ENCODE peak calls at places on chromosomes 16 and 17, in five cellular contexts. One of them, this sample, is unnamed.

GRCh38 chr17:31842416-31843381 is 16.3 kb downstream of the COPRS start:
- DNase-seq in astrocyte: peak; percentile 64
- DNase-seq in psoas muscle: peak; percentile 76
- DNase-seq in neural progenitor cell: peak; percentile 88
- DNase-seq in IMR-90: peak; percentile 77
- DNase-seq in this sample: no peak

GRCh38 chr17:57512258-57512657 is 232.8 kb downstream of the CCDC182 start:
- DNase-seq in neural progenitor cell: no peak
- DNase-seq in astrocyte: no peak
- DNase-seq in IMR-90: no peak
- DNase-seq in psoas muscle: no peak
- DNase-seq in this sample: no peak

GRCh38 chr16:89564476-89565255 is 4.2 kb downstream of the RPL13 start:
- DNase-seq in psoas muscle: no peak
- DNase-seq in neural progenitor cell: peak; percentile 63
- DNase-seq in astrocyte: no peak
- DNase-seq in IMR-90: no peak
- DNase-seq in this sample: no peak

GRCh38 chr16:58654456-58655214 is 25.0 kb upstream of the CNOT1 start:
- DNase-seq in psoas muscle: no peak
- DNase-seq in IMR-90: no peak
- DNase-seq in astrocyte: no peak
- DNase-seq in neural progenitor cell: no peak
- DNase-seq in this sample: no peak

GRCh38 chr16:56643080-56643778 is 4.8 kb downstream of the MT1A start:
- DNase-seq in IMR-90: no peak
- DNase-seq in neural progenitor cell: peak; percentile 59
- DNase-seq in psoas muscle: peak; percentile 83
- DNase-seq in astrocyte: peak; percentile 17
- DNase-seq in this sample: no peak

GRCh38 chr16:4489030-4489429 is 12.8 kb downstream of the HMOX2 start:
- DNase-seq in psoas muscle: no peak
- DNase-seq in astrocyte: peak; percentile 95
- DNase-seq in neural progenitor cell: no peak
- DNase-seq in IMR-90: peak; percentile 90
- DNase-seq in this sample: no peak

GRCh38 chr16:35798885-35799426 is 2339.5 kb downstream of the TP53TG3F start:
- DNase-seq in IMR-90: no peak
- DNase-seq in psoas muscle: no peak
- DNase-seq in neural progenitor cell: no peak
- DNase-seq in astrocyte: no peak
- DNase-seq in this sample: no peak

GRCh38 chr16:58306327-58306726 is 11.5 kb upstream of the PRSS54 start:
- DNase-seq in neural progenitor cell: no peak
- DNase-seq in astrocyte: peak; percentile 6
- DNase-seq in psoas muscle: no peak
- DNase-seq in IMR-90: peak; percentile 24
- DNase-seq in this sample: no peak

GRCh38 chr17:32854834-32855389 is 22.0 kb downstream of the MYO1D start:
- DNase-seq in IMR-90: no peak
- DNase-seq in psoas muscle: no peak
- DNase-seq in astrocyte: no peak
- DNase-seq in neural progenitor cell: no peak
- DNase-seq in this sample: no peak
- TF ChIP-seq CTCF in IMR-90: no peak
- TF ChIP-seq CTCF in psoas muscle: no peak
- TF ChIP-seq CTCF in astrocyte: no peak
- TF ChIP-seq CTCF in neural progenitor cell: no peak
- TF ChIP-seq CTCF in this sample: no peak

DNA sequence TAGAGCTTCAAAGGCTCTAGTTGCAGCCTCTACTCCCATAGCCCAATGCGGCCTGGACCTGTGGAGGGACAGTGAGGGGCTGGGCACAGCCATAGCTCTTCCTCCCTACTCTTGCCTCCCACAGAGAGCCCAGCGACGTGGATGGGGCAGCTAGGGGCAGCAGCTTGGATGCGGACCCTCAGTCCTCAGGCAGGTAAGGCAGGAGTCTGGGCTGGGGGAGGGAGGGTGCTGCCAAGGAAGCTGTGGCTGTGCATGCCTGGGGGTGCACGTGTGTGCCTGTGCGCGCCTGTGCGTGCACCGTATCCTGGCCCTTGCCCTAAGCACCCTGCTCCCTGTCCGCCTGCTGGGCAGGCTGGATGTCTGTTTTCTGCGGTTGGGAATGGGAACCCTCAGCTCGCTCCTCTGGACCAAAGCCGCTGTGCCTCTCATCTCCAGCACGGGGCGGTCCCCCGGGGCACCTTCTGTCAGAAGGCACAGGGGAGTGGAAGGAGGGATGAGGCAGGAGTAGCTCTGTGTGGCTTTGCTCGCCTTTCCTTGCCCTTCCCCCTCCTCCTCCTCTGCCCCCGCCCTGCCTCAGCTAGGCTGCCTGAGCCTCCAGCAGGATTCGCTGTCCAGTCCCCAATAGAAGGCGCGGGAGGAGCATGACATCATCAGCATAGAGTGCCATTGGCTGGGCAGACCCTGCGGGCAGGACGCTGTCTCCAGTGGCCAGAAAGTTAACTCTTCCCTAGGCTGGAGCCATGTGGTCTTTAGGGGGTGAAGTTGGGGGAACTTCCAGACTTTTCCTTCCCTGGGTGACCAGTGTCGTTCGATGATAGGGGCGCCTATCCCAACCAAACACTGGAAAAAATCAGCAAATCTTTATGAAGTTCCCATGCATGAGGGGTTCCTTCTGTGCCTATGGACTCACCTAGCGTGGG is 797 bp downstream of the PRCD start:
- DNase-seq in neural progenitor cell: peak; percentile 96
- DNase-seq in astrocyte: peak; percentile 90
- DNase-seq in IMR-90: peak; percentile 94
- DNase-seq in psoas muscle: peak; percentile 96
- DNase-seq in this sample: peak; percentile 95
- H3K4me3 ChIP-seq in neural progenitor cell: peak overlapping the region; percentile 39
- H3K4me3 ChIP-seq in astrocyte: peak overlapping the region; percentile 47
- H3K4me3 ChIP-seq in IMR-90: peak overlapping the region; percentile 27
- H3K4me3 ChIP-seq in psoas muscle: peak overlapping the region; percentile 71
- H3K4me3 ChIP-seq in this sample: peak overlapping the region; percentile 22

DNA sequence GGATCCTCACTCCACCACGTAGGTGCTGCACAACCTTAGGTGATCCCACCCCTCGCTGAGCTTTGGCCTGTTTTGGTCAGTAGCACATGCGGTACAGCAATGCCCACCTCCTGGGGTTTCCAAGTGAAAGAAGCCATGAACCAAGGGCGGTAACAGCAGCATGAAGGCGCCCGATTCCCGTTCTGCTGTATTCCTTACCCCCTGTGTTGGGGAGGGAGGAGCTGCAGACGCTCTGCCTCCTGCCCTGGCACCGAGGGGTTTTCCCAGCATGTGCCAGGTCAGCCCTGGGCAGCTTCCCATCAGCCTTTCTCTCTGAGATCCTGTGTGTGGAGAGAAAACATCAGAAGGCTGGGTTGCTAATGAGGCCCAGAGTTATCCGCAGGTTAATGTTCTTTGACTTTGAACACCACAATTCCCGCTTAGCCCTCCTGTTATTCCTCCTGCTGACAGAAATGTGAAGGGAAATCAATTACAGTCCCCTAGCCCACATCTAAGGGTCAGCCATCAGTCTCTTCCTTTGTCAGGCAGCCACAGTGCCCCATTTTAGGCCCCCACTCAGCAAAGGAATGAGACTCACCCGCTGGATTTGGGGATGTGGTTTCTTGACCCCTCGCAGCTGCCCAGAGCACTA is 168.3 kb downstream of the KATNIP start:
- DNase-seq in IMR-90: no peak
- DNase-seq in astrocyte: no peak
- DNase-seq in neural progenitor cell: no peak
- DNase-seq in psoas muscle: peak; percentile 35
- DNase-seq in this sample: no peak
- TF ChIP-seq CTCF in IMR-90: no peak
- TF ChIP-seq CTCF in astrocyte: no peak
- TF ChIP-seq CTCF in neural progenitor cell: no peak
- TF ChIP-seq CTCF in psoas muscle: no peak
- TF ChIP-seq CTCF in this sample: no peak

DNA sequence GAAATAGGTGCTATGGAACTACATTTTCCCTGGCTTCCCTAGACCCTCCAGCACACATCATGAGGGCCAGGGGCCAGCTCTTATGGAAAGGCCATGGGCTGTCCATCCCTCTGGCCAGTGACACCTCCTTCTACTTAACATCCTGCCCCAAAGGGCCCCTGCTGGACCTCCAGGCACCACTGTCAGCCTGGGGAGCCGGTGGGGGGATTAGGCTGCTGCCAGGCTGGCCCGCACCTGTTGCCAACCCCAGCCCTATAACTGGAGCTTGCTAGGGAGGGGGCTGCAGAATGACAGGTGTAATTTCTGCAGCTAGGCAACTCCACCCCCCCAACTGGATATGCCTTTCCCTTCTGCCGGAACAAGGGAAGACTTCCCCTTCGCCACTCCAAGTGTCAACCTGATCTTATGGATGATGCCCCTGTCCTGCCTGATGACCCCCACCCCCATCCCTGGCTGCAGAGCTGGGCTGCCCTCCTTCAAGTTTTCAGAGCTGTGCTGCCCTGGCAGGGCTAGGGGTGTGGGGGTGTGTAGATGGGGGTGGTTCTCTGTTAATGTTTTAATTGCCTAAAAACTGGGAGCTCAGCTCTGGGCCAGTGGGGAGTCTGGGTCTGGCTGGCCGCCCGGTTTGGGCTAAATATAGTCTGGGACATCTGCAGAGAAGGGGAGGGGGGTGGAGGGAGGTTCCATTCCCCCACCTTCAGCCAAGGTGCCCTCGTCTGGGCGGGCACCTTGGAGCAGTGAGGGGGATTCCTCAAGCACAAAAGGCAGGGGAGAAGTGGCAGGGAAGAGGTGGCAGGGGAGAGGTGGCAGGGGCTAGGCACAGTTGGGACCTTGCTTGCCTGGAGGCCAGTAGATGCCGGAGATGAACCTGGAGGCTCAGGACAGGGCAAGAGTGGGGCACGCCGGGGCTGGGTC is 12.8 kb downstream of the RARA start:
- DNase-seq in IMR-90: no peak
- DNase-seq in astrocyte: no peak
- DNase-seq in neural progenitor cell: no peak
- DNase-seq in psoas muscle: peak; percentile 86
- DNase-seq in this sample: no peak
- H3K4me3 ChIP-seq in IMR-90: peak overlapping the region; percentile 14
- H3K4me3 ChIP-seq in astrocyte: peak overlapping the region; percentile 37
- H3K4me3 ChIP-seq in neural progenitor cell: no peak overlapping the region
- H3K4me3 ChIP-seq in psoas muscle: peak overlapping the region; percentile 95
- H3K4me3 ChIP-seq in this sample: peak overlapping the region; percentile 97

GRCh38 chr17:41880130-41880529 is 14.9 kb upstream of the KLHL11 start:
- DNase-seq in astrocyte: no peak
- DNase-seq in IMR-90: no peak
- DNase-seq in psoas muscle: no peak
- DNase-seq in neural progenitor cell: no peak
- DNase-seq in this sample: no peak

GRCh38 chr17:41891135-41892065 is 26.2 kb upstream of the KLHL11 start:
- DNase-seq in psoas muscle: no peak
- DNase-seq in neural progenitor cell: no peak
- DNase-seq in IMR-90: no peak
- DNase-seq in astrocyte: no peak
- DNase-seq in this sample: no peak

GRCh38 chr17:41888332-41888965 is 23.2 kb upstream of the KLHL11 start:
- DNase-seq in astrocyte: no peak
- DNase-seq in IMR-90: no peak
- DNase-seq in psoas muscle: no peak
- DNase-seq in neural progenitor cell: no peak
- DNase-seq in this sample: no peak

GRCh38 chr17:41882756-41883155 is 17.5 kb upstream of the KLHL11 start:
- DNase-seq in astrocyte: no peak
- DNase-seq in psoas muscle: no peak
- DNase-seq in IMR-90: no peak
- DNase-seq in neural progenitor cell: no peak
- DNase-seq in this sample: no peak

DNA sequence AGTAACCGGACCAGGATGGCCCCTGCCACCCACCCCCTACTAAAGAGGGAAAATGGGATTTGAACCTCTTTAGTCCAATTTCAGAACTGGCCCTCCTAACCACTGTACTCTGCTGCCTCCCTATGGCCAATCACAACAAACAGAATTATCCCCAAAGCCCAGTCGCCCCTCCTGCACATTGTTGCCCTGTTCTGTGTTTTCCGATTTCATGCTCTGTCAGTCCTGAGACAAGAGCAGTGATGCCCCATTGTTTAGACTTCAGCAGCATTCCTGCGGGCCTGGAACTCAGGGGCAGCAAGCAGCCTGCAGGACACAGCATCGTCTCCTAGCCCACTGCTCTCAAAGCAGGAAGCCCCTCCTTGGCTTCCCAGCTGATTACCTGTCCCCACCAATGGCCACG is 20.5 kb upstream of the KLHL11 start:
- DNase-seq in psoas muscle: no peak
- DNase-seq in astrocyte: no peak
- DNase-seq in IMR-90: no peak
- DNase-seq in neural progenitor cell: peak; percentile 90
- DNase-seq in this sample: no peak
- TF ChIP-seq CTCF in psoas muscle: peak; percentile 16
- TF ChIP-seq CTCF in astrocyte: peak; percentile 7
- TF ChIP-seq CTCF in IMR-90: peak; percentile 23
- TF ChIP-seq CTCF in neural progenitor cell: peak; percentile 64
- TF ChIP-seq CTCF in this sample: peak; percentile 9